ENCODE peak calls at places on chromosomes 16 and 17, in four cellular contexts. One of them, this sample, is unnamed.
A peak's percentile ranks its signal among the peaks of the same experiment; 100 is the strongest.

GRCh38 chr16:84827131-84827574 is 7.4 kb downstream of the CRISPLD2 start:
- DNase-seq in activated T-cell treated with anti-CD3 and anti-CD28 coated beads, Interleukin-2, amount 50 U/mL, for 72 hours: no peak
- DNase-seq in AG04449: no peak
- DNase-seq in stimulated activated naive B cell treated with anti-CD40 and anti-IgM and Interleukin-4, amounts not matched to agents 10 μg/mL and 1 μg/mL and 100 μg/mL, for 72 hours: no peak
- DNase-seq in this sample: no peak

GRCh38 chr16:69444873-69445517 is 20.6 kb downstream of the CYB5B start:
- DNase-seq in AG04449: no peak
- DNase-seq in stimulated activated naive B cell treated with anti-CD40 and anti-IgM and Interleukin-4, amounts not matched to agents 10 μg/mL and 1 μg/mL and 100 μg/mL, for 72 hours: no peak
- DNase-seq in activated T-cell treated with anti-CD3 and anti-CD28 coated beads, Interleukin-2, amount 50 U/mL, for 72 hours: no peak
- DNase-seq in this sample: no peak

GRCh38 chr16:1992475-1993292 is 2.9 kb downstream of the SYNGR3 start:
- DNase-seq in AG04449: no peak
- DNase-seq in stimulated activated naive B cell treated with anti-CD40 and anti-IgM and Interleukin-4, amounts not matched to agents 10 μg/mL and 1 μg/mL and 100 μg/mL, for 72 hours: no peak
- DNase-seq in activated T-cell treated with anti-CD3 and anti-CD28 coated beads, Interleukin-2, amount 50 U/mL, for 72 hours: no peak
- DNase-seq in this sample: no peak

GRCh38 chr17:73973881-73974409 is 229.5 kb upstream of the RPL38 start:
- DNase-seq in AG04449: no peak
- DNase-seq in activated T-cell treated with anti-CD3 and anti-CD28 coated beads, Interleukin-2, amount 50 U/mL, for 72 hours: no peak
- DNase-seq in stimulated activated naive B cell treated with anti-CD40 and anti-IgM and Interleukin-4, amounts not matched to agents 10 μg/mL and 1 μg/mL and 100 μg/mL, for 72 hours: no peak
- DNase-seq in this sample: no peak

GRCh38 chr16:23534868-23535860 is 22.0 kb downstream of the EARS2 start:
- DNase-seq in AG04449: no peak
- DNase-seq in activated T-cell treated with anti-CD3 and anti-CD28 coated beads, Interleukin-2, amount 50 U/mL, for 72 hours: no peak
- DNase-seq in stimulated activated naive B cell treated with anti-CD40 and anti-IgM and Interleukin-4, amounts not matched to agents 10 μg/mL and 1 μg/mL and 100 μg/mL, for 72 hours: no peak
- DNase-seq in this sample: no peak

GRCh38 chr17:48162946-48163506 is 55.5 kb downstream of the SNX11 start:
- DNase-seq in stimulated activated naive B cell treated with anti-CD40 and anti-IgM and Interleukin-4, amounts not matched to agents 10 μg/mL and 1 μg/mL and 100 μg/mL, for 72 hours: no peak
- DNase-seq in activated T-cell treated with anti-CD3 and anti-CD28 coated beads, Interleukin-2, amount 50 U/mL, for 72 hours: no peak
- DNase-seq in AG04449: no peak
- DNase-seq in this sample: peak; percentile 60

GRCh38 chr16:88681084-88681680 is 5.1 kb downstream of the SNAI3 start:
- DNase-seq in AG04449: no peak
- DNase-seq in stimulated activated naive B cell treated with anti-CD40 and anti-IgM and Interleukin-4, amounts not matched to agents 10 μg/mL and 1 μg/mL and 100 μg/mL, for 72 hours: no peak
- DNase-seq in activated T-cell treated with anti-CD3 and anti-CD28 coated beads, Interleukin-2, amount 50 U/mL, for 72 hours: peak; percentile 55
- DNase-seq in this sample: peak; percentile 73

GRCh38 chr17:38674013-38674748 is 576 bp downstream of the EPOP start:
- DNase-seq in activated T-cell treated with anti-CD3 and anti-CD28 coated beads, Interleukin-2, amount 50 U/mL, for 72 hours: peak; percentile 64
- DNase-seq in stimulated activated naive B cell treated with anti-CD40 and anti-IgM and Interleukin-4, amounts not matched to agents 10 μg/mL and 1 μg/mL and 100 μg/mL, for 72 hours: peak; percentile 23
- DNase-seq in AG04449: no peak
- DNase-seq in this sample: no peak

GRCh38 chr17:51846561-51846960 is 312.0 kb downstream of the CA10 start:
- DNase-seq in stimulated activated naive B cell treated with anti-CD40 and anti-IgM and Interleukin-4, amounts not matched to agents 10 μg/mL and 1 μg/mL and 100 μg/mL, for 72 hours: no peak
- DNase-seq in AG04449: no peak
- DNase-seq in activated T-cell treated with anti-CD3 and anti-CD28 coated beads, Interleukin-2, amount 50 U/mL, for 72 hours: no peak
- DNase-seq in this sample: no peak

GRCh38 chr17:70100983-70101382 is 26.0 kb downstream of the KCNJ16 start:
- DNase-seq in activated T-cell treated with anti-CD3 and anti-CD28 coated beads, Interleukin-2, amount 50 U/mL, for 72 hours: no peak
- DNase-seq in stimulated activated naive B cell treated with anti-CD40 and anti-IgM and Interleukin-4, amounts not matched to agents 10 μg/mL and 1 μg/mL and 100 μg/mL, for 72 hours: no peak
- DNase-seq in AG04449: no peak
- DNase-seq in this sample: no peak

This sample was measured in GM10248.